ENCODE peak calls at places on chromosomes 12 and 14, in eight cellular contexts. P is RWPE1; U is PC-9; I is stomach; R is brain microvascular endothelial cell; L is caudate nucleus; J is CD4-positive, CD25-positive, alpha-beta regulatory T cell; N is CD8-positive, alpha-beta memory T cell. B is an unnamed sample.

GRCh38 chr14:76782115-76782884 is 21.0 kb downstream of the VASH1 start:
- DNase-seq in P (no peak), U (no peak), I (no peak), R (no peak), L (no peak), J (no peak), N (no peak), B (no peak)

GRCh38 chr12:116708826-116709756 is 28.8 kb downstream of the SPRING1 start:
- DNase-seq in P (peak), U (peak), I (peak), R (peak), L (peak), J (peak), N (peak), B (peak)

GRCh38 chr12:41606741-41607460 is 418.8 kb downstream of the PDZRN4 start:
- DNase-seq in P (no peak), U (no peak), I (no peak), R (no peak), L (no peak), J (no peak), N (no peak), B (no peak)

GRCh38 chr12:116059901-116060300 is 217.6 kb downstream of the MED13L start:
- DNase-seq in P (no peak), U (no peak), I (no peak), R (no peak), L (no peak), J (no peak), N (no peak), B (no peak)

GRCh38 chr14:101022916-101023435 is 119.5 kb upstream of the RTL1 start:
- DNase-seq in P (no peak), U (no peak), I (peak), R (no peak), L (no peak), J (no peak), N (no peak), B (no peak)

GRCh38 chr12:99277566-99277965 is 370.0 kb upstream of the GARIN6 start:
- DNase-seq in P (no peak), U (no peak), I (no peak), R (no peak), L (no peak), J (no peak), N (no peak), B (no peak)

GRCh38 chr14:80974338-80975078 is 19.1 kb downstream of the TSHR start:
- DNase-seq in P (no peak), U (peak), I (no peak), R (no peak), L (no peak), J (no peak), N (no peak), B (no peak)

GRCh38 chr12:68855111-68855510 is 47.1 kb downstream of the MDM2 start:
- DNase-seq in P (no peak), U (no peak), I (no peak), R (no peak), L (no peak), J (no peak), N (no peak), B (no peak)

GRCh38 chr12:95943231-95943842 is at the start of gene AMDHD1:
- DNase-seq in P (peak), U (peak), I (peak), R (peak), L (peak), J (peak), N (peak), B (peak)

GRCh38 chr12:74365178-74365964 is 172.3 kb upstream of the ATXN7L3B start:
- DNase-seq in P (peak), U (no peak), I (no peak), R (peak), L (no peak), J (no peak), N (no peak), B (peak)

GRCh38 chr14:80477388-80478160 is 266.3 kb upstream of the DIO2 start:
- DNase-seq in P (no peak), U (no peak), I (no peak), R (no peak), L (no peak), J (no peak), N (no peak), B (no peak)

GRCh38 chr12:123269395-123269892 is 2.2 kb downstream of the CDK2AP1 start:
- DNase-seq in P (no peak), U (no peak), I (peak), R (peak), L (peak), J (no peak), N (peak), B (no peak)

GRCh38 chr12:71626098-71626497 is 37.5 kb downstream of the ZFC3H1 start:
- DNase-seq in P (no peak), U (no peak), I (no peak), R (no peak), L (no peak), J (no peak), N (no peak), B (no peak)

GRCh38 chr14:83208346-83208745 is 1674.7 kb upstream of the SEL1L start:
- DNase-seq in P (no peak), U (no peak), I (no peak), R (no peak), L (no peak), J (no peak), N (no peak), B (no peak)

GRCh38 chr12:124222368-124223245 is 72.3 kb upstream of the RFLNA start:
- DNase-seq in P (no peak), U (no peak), I (no peak), R (no peak), L (no peak), J (no peak), N (no peak), B (no peak)

GRCh38 chr14:103401223-103402214 is 16.3 kb downstream of the MARK3 start:
- DNase-seq in P (peak), U (no peak), I (no peak), R (peak), L (no peak), J (no peak), N (no peak), B (no peak)

GRCh38 chr14:103395245-103395644 is 10.0 kb downstream of the MARK3 start:
- DNase-seq in P (no peak), U (peak), I (no peak), R (peak), L (no peak), J (no peak), N (peak), B (no peak)

GRCh38 chr14:103400537-103400936 is 15.3 kb downstream of the MARK3 start:
- DNase-seq in P (no peak), U (no peak), I (no peak), R (no peak), L (no peak), J (no peak), N (no peak), B (no peak)

GRCh38 chr14:103396463-103396862 is 11.2 kb downstream of the MARK3 start:
- DNase-seq in P (no peak), U (no peak), I (no peak), R (no peak), L (no peak), J (no peak), N (no peak), B (no peak)

GRCh38 chr14:103398427-103399195 is 13.4 kb downstream of the MARK3 start:
- DNase-seq in P (no peak), U (peak), I (no peak), R (no peak), L (no peak), J (no peak), N (no peak), B (no peak)
- H3K27ac ChIP-seq in P (no peak), U (peak), I (peak), R (no peak), L (no peak), J (no peak), N (no peak), B (no peak)

DNA sequence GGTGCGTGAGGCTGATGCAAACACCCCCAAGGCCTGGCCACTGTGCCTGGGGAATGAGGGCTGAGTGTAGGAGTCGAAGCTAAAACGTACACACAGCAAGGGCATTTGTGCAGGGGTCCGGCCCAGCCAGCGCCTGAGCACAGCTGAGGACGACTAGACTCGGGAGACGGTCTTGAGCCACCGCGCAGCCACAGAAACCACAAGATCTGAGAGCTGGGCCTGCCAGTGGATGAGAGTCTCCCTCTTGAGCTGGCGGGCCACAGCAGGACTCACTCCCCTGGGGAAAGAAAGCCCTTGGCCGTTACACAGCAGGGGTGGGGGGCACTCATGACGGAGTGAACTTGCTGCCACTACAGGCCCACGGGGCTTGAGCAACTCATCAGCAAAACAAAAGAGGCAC is 23.0 kb downstream of the STX2 start:
- DNase-seq in P (no peak), U (no peak), I (no peak), R (no peak), L (no peak), J (no peak), N (no peak), B (no peak)
- H3K27ac ChIP-seq in P (no peak), U (no peak), I (no peak), R (no peak), L (peak), J (no peak), N (no peak), B (no peak)

DNA sequence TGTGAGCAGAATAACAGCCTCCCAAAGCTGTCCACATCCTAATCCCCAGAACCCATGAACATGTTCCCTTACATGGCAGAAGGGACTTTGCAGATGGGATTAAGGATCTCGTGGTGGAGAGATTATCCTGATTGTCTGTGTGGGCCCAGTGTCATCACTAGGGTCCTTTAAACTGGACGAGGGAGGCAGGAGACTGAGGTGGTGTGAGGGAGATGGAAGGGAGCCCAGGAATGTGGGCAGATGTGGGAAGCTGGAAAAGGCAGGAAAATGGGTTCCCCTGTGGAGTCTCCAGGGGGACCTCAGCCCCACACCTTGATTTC is 9.7 kb upstream of the KRT80 start:
- DNase-seq in P (no peak), U (peak), I (no peak), R (no peak), L (no peak), J (no peak), N (no peak), B (no peak)
- H3K27ac ChIP-seq in P (no peak), U (no peak), I (no peak), R (no peak), L (no peak), J (no peak), N (no peak), B (no peak)

GRCh38 chr12:94930216-94930654 is 73.3 kb downstream of the NDUFA12 start:
- DNase-seq in P (no peak), U (no peak), I (no peak), R (no peak), L (no peak), J (no peak), N (no peak), B (no peak)
- H3K27ac ChIP-seq in P (no peak), U (no peak), I (no peak), R (no peak), L (no peak), J (no peak), N (no peak), B (no peak)

GRCh38 chr12:38736821-38737220 is 168.6 kb downstream of the CPNE8 start:
- DNase-seq in P (no peak), U (no peak), I (no peak), R (no peak), L (no peak), J (no peak), N (no peak), B (no peak)
- H3K27ac ChIP-seq in P (no peak), U (no peak), I (no peak), R (no peak), L (no peak), J (no peak), N (no peak), B (no peak)

DNA sequence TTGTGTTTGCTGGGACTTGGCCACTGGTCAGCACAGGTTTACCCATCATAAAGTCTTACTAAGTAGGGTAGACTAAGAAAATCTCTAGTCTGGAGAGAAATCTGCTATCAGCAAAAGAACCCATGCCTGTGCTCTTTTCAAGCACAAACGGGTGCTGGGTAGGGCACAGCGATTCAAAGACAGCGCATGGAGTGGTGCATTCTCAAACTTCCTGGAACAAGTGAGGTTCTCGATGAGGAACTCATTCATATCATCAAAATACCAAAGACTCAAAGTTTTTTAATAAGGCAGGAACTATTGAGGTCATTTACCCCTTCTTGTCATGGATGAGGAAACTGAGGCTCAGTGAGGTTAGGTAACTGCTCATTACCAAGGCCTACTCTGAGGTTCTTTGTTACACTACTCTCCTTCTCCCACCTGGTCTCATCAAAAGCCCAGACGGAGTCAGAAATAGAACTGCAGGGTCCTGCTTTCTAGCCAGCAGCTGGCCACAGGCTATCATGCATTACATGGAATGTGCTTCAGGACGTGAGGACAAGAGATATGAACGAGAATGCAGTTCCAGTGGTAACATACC is 390.3 kb downstream of the ZFP36L1 start:
- DNase-seq in P (no peak), U (no peak), I (no peak), R (no peak), L (no peak), J (no peak), N (no peak), B (no peak)
- H3K27ac ChIP-seq in P (no peak), U (no peak), I (no peak), R (no peak), L (no peak), J (no peak), N (no peak), B (no peak)

GRCh38 chr12:57837779-57838562 is 8.6 kb downstream of the CTDSP2 start:
- DNase-seq in P (peak), U (no peak), I (no peak), R (peak), L (no peak), J (no peak), N (peak), B (peak)
- H3K27ac ChIP-seq in P (peak), U (no peak), I (peak), R (no peak), L (no peak), J (peak), N (no peak), B (peak)

GRCh38 chr12:51984657-51985056 is 22.1 kb upstream of the TAMALIN start:
- DNase-seq in P (no peak), U (no peak), I (no peak), R (no peak), L (no peak), J (no peak), N (no peak), B (no peak)
- H3K27ac ChIP-seq in P (no peak), U (no peak), I (no peak), R (no peak), L (no peak), J (no peak), N (no peak), B (no peak)

GRCh38 chr12:11902525-11902875 is 168.2 kb upstream of the BCL2L14 start:
- DNase-seq in P (no peak), U (no peak), I (no peak), R (no peak), L (no peak), J (no peak), N (no peak), B (no peak)
- H3K27ac ChIP-seq in P (no peak), U (no peak), I (no peak), R (no peak), L (no peak), J (no peak), N (no peak), B (no peak)